ENCODE peak calls at places on chromosomes 2 and 18, in seven cellular contexts. S, C, I, R, M, P and U are unnamed samples.

GRCh38 chr2:132656213-132656612 is 13.8 kb downstream of the LYPD1 start:
- DNase-seq in S (no peak), C (no peak), I (no peak), R (no peak), M (no peak), P (no peak), U (no peak)

GRCh38 chr2:137237055-137237454 is 471.7 kb downstream of the THSD7B start:
- DNase-seq in S (no peak), C (no peak), I (no peak), R (peak; percentile 74), M (no peak), P (no peak), U (no peak)

GRCh38 chr2:88350262-88350640 is 102.2 kb downstream of the FOXI3 start:
- DNase-seq in S (no peak), C (no peak), I (no peak), R (no peak), M (no peak), P (no peak), U (no peak)

GRCh38 chr18:41829648-41830516 is 125.2 kb upstream of the PIK3C3 start:
- DNase-seq in S (no peak), C (no peak), I (no peak), R (no peak), M (peak; percentile 9), P (no peak), U (no peak)

GRCh38 chr2:177806025-177806424 is 266.6 kb downstream of the PDE11A start:
- DNase-seq in S (no peak), C (no peak), I (no peak), R (peak; percentile 19), M (no peak), P (no peak), U (peak; percentile 3)

GRCh38 chr2:144225077-144225476 is 294.8 kb downstream of the ZEB2 start:
- DNase-seq in S (no peak), C (no peak), I (no peak), R (no peak), M (no peak), P (no peak), U (no peak)

GRCh38 chr2:234335676-234336228 is 161.1 kb downstream of the ARL4C start:
- DNase-seq in S (peak; percentile 21), C (peak; percentile 92), I (peak; percentile 96), R (peak; percentile 93), M (peak; percentile 84), P (peak; percentile 81), U (no peak)

GRCh38 chr18:23618862-23619387 is 32.6 kb upstream of the NPC1 start:
- DNase-seq in S (peak; percentile 55), C (no peak), I (no peak), R (no peak), M (no peak), P (peak; percentile 37), U (no peak)

GRCh38 chr18:49520661-49521145 is 33.7 kb upstream of the C18orf32 start:
- DNase-seq in S (no peak), C (no peak), I (peak; percentile 24), R (peak; percentile 13), M (peak; percentile 21), P (no peak), U (peak; percentile 40)

GRCh38 chr2:108139521-108139920 is 100.2 kb upstream of the SULT1C3 start:
- DNase-seq in S (peak; percentile 27), C (no peak), I (no peak), R (peak; percentile 45), M (peak; percentile 19), P (no peak), U (no peak)

GRCh38 chr18:62106271-62106670 is 80.6 kb downstream of the PIGN start:
- DNase-seq in S (no peak), C (no peak), I (no peak), R (no peak), M (no peak), P (no peak), U (no peak)

GRCh38 chr2:43222472-43223146 is 3.8 kb downstream of the ZFP36L2 start:
- DNase-seq in S (no peak), C (no peak), I (no peak), R (peak; percentile 55), M (peak; percentile 20), P (no peak), U (no peak)

GRCh38 chr2:173058673-173059072 is 17.0 kb upstream of the MAP3K20 start:
- DNase-seq in S (no peak), C (no peak), I (no peak), R (no peak), M (no peak), P (no peak), U (no peak)

GRCh38 chr2:180071797-180072196 is 64.7 kb upstream of the CWC22 start:
- DNase-seq in S (no peak), C (no peak), I (no peak), R (no peak), M (no peak), P (no peak), U (no peak)
- H3K4me3 ChIP-seq in S (no peak overlapping the region), C (no peak overlapping the region), I (no peak overlapping the region), R (no peak overlapping the region), M (no peak overlapping the region), P (no peak overlapping the region), U (no peak overlapping the region)

DNA sequence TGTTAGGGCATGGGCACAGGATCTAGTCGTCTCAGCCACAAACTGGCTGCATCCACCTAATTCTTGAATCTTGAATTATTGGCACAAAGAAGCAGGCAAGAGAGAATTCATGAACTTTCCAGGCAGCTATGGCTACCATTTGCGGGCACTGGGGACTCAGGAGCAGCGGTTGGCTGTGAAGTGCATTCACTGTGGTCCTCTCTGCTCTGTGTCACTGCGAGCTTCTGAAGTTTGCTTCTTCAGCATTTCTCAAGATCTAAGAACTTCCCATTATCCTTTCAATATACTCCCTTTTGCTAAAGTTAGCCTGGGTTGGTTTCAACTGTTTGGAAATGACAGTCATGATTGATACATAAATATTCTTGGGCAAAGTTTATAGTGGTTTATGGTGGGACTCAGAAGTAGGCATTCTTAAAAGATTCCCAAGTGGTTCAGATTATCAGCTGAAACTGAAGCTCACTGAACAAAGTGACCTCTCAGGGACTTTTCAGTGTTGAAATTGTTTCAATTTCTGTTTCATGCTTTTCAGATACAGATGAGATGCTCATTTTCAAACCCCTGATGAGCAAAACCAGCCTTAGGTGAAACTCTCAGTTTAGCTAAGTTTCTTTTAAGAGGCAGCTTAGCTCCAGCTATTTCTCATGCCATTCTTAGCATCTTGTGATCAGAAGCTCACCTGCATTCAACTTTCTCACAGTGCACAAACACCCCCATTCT is 1258.3 kb upstream of the GYPC start:
- DNase-seq in S (no peak), C (no peak), I (no peak), R (no peak), M (no peak), P (no peak), U (no peak)
- H3K9me3 ChIP-seq in S (no peaks in the 10 kb centered on the region), C (no peaks in the 10 kb centered on the region), I (no peaks in the 10 kb centered on the region), R (no peaks in the 10 kb centered on the region), M (no peaks in the 10 kb centered on the region), P (no peaks in the 10 kb centered on the region), U (no peaks in the 10 kb centered on the region)

GRCh38 chr2:98664323-98664722 is 55.9 kb downstream of the UNC50 start:
- DNase-seq in S (no peak), C (no peak), I (no peak), R (peak; percentile 30), M (peak; percentile 88), P (no peak), U (no peak)
- H3K4me3 ChIP-seq in S (no peak overlapping the region), C (no peak overlapping the region), I (no peak overlapping the region), R (no peak overlapping the region), M (no peak overlapping the region), P (no peak overlapping the region), U (no peak overlapping the region)

DNA sequence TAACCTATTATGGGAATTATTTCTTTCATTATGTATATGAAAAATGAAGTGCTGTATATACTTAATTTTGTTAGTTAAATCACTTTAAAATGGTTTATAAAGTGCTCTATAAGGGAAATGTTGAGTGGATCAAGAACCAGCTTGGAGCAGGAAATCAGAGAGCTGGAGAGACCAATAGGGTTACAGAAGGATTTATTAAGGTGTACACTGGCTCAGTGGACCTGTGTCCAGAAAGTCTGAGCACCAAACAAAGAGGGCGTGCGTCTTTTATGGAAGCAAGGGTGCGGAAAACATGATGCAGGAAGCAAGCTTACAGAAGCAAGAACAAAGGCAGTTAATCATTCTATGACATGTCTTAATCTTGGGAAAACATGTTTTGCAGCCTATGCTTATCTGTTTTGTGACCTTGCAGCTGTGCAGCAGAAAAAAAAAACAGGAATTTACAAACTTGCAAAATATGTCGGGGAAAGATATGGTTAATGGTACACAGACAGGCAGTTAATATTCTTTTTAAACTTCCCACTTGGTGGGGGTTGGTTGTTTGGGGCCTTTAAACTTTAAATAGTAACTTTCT is 65.2 kb upstream of the SLC35G4 start:
- DNase-seq in S (peak; percentile 4), C (no peak), I (peak; percentile 24), R (no peak), M (no peak), P (no peak), U (no peak)
- H3K9me3 ChIP-seq in S (peaks cover 3% of the 10 kb centered on the region), C (no peaks in the 10 kb centered on the region), I (peaks cover 8% of the 10 kb centered on the region), R (peaks cover 5% of the 10 kb centered on the region), M (no peaks in the 10 kb centered on the region), P (no peaks in the 10 kb centered on the region), U (peaks cover 3% of the 10 kb centered on the region)